ENCODE peak calls at places on chromosomes 1 and 21, in eight cellular contexts. L is heart left ventricle, Q is lower lobe of right lung, Y is fibroblast of lung, P is ovary, N is GM06990, I is sigmoid colon, B is AG10803. S is an unnamed sample.

GRCh38 chr1:79006564-79006963 is at the start of gene ADGRL4:
- DNase-seq in L (peak; percentile 63), Q (peak; percentile 46), Y (peak; percentile 57), P (peak; percentile 18), N (no peak), I (no peak), B (peak; percentile 57), S (no peak)

GRCh38 chr1:92480813-92481597 is 5.7 kb downstream of the GFI1 start:
- DNase-seq in L (no peak), Q (peak; percentile 45), Y (no peak), P (no peak), N (no peak), I (no peak), B (no peak), S (no peak)

GRCh38 chr1:48003741-48004503 is 6.7 kb upstream of the TRABD2B start:
- DNase-seq in L (no peak), Q (no peak), Y (no peak), P (no peak), N (no peak), I (no peak), B (no peak), S (no peak)

GRCh38 chr1:225768662-225769426 is 8.8 kb upstream of the SRP9 start:
- DNase-seq in L (no peak), Q (no peak), Y (no peak), P (peak; percentile 17), N (no peak), I (no peak), B (no peak), S (no peak)

GRCh38 chr1:119462964-119463363 is 44.0 kb upstream of the HSD3B1 start:
- DNase-seq in L (no peak), Q (no peak), Y (no peak), P (no peak), N (no peak), I (no peak), B (no peak), S (no peak)

GRCh38 chr1:153390938-153391710 is at the start of gene S100A8:
- DNase-seq in L (peak; percentile 85), Q (peak; percentile 86), Y (no peak), P (no peak), N (no peak), I (peak; percentile 74), B (no peak), S (peak; percentile 28)

GRCh38 chr1:176853503-176853902 is 311.0 kb downstream of the ASTN1 start:
- DNase-seq in L (peak; percentile 34), Q (no peak), Y (no peak), P (no peak), N (no peak), I (no peak), B (no peak), S (no peak)

GRCh38 chr1:20411196-20411980 is 74.6 kb downstream of the CAMK2N1 start:
- DNase-seq in L (no peak), Q (no peak), Y (peak; percentile 93), P (no peak), N (no peak), I (no peak), B (peak; percentile 92), S (no peak)

GRCh38 chr1:50308883-50309282 is 114.4 kb downstream of the DMRTA2 start:
- DNase-seq in L (peak; percentile 40), Q (no peak), Y (peak; percentile 13), P (no peak), N (no peak), I (no peak), B (peak; percentile 6), S (peak; percentile 32)

GRCh38 chr1:19758227-19758830 is 41.4 kb downstream of the TMCO4 start:
- DNase-seq in L (no peak), Q (no peak), Y (peak; percentile 70), P (no peak), N (no peak), I (no peak), B (peak; percentile 97), S (no peak)

GRCh38 chr21:42655797-42656770 is 2.7 kb downstream of the PDE9A start:
- DNase-seq in L (no peak), Q (no peak), Y (no peak), P (no peak), N (no peak), I (peak; percentile 86), B (no peak), S (no peak)

GRCh38 chr1:10253149-10253548 is 42.8 kb downstream of the KIF1B start:
- DNase-seq in L (no peak), Q (no peak), Y (no peak), P (no peak), N (no peak), I (no peak), B (no peak), S (no peak)

GRCh38 chr1:161420763-161421455 is 53.2 kb upstream of the CFAP126 start:
- DNase-seq in L (no peak), Q (no peak), Y (peak; percentile 2), P (no peak), N (no peak), I (no peak), B (no peak), S (no peak)

GRCh38 chr1:161421456-161421855 is 53.8 kb upstream of the CFAP126 start:
- DNase-seq in L (no peak), Q (no peak), Y (no peak), P (no peak), N (no peak), I (no peak), B (no peak), S (no peak)
- H3K4me3 ChIP-seq in L (no peak overlapping the region), Q (no peak overlapping the region), Y (no peak overlapping the region), P (no peak overlapping the region), N (no peak overlapping the region), I (no peak overlapping the region), B (no peak overlapping the region), S (peak overlapping the region; percentile 49)

GRCh38 chr1:111758373-111758772 is 2.7 kb downstream of the DDX20 start:
- DNase-seq in L (no peak), Q (no peak), Y (no peak), P (no peak), N (no peak), I (no peak), B (no peak), S (no peak)
- TF ChIP-seq CTCF in L (no peak), Q (no peak), Y (peak; percentile 14), P (no peak), N (peak; percentile 7), I (no peak), B (peak; percentile 18), S (peak; percentile 22)

GRCh38 chr1:25676488-25676887 is 59.9 kb downstream of the MAN1C1 start:
- DNase-seq in L (peak; percentile 53), Q (no peak), Y (no peak), P (no peak), N (no peak), I (no peak), B (no peak), S (no peak)
- H3K4me3 ChIP-seq in L (no peak overlapping the region), Q (no peak overlapping the region), Y (no peak overlapping the region), P (no peak overlapping the region), N (no peak overlapping the region), I (no peak overlapping the region), B (no peak overlapping the region), S (no peak overlapping the region)

DNA sequence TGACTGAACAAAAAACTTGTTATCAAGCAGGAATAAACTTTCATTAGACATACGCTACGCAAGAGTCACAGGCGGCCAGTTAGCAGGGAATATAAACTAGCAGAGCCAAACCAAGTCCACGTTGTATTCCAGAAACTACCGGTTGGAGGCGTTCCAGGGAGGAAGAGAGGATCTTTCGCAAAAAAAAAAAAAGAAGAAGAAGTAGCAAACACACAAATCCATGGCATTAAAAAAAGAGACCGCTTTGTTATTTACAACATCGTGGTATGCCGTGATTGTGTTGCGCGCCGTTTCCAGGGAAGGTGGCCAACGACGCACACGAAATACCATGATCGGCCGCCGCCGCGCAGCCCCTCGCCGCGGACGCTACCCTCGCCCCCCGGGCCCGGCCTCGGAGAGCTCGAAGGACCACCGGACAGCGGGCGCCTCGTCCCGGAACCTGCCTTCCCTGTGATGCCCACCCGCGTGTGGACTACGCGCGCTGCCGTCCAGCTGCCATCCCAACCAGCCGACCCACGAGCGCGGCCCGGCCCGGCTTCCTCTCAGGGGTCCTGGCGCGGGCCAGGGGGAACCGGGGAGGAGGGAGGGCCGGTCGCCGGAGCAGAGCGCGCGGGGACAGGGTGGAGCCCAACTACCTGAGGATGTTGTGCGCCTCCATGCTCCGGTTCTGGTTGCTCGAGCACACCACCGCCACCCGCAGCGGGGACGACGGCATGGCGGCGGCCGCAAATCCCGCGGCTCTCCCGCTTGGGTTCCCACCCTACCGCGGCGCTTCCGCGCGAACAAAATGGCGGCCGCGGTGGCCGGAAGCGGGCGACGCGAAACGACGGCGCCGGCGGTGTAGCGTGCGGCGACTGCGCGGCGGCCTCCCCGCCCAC is 581 bp downstream of the SSU72 start:
- DNase-seq in L (peak; percentile 71), Q (peak; percentile 72), Y (peak; percentile 69), P (peak; percentile 60), N (no peak), I (peak; percentile 75), B (peak; percentile 50), S (no peak)
- TF ChIP-seq CTCF in L (no peak), Q (no peak), Y (no peak), P (no peak), N (no peak), I (no peak), B (peak; percentile 2), S (no peak)

DNA sequence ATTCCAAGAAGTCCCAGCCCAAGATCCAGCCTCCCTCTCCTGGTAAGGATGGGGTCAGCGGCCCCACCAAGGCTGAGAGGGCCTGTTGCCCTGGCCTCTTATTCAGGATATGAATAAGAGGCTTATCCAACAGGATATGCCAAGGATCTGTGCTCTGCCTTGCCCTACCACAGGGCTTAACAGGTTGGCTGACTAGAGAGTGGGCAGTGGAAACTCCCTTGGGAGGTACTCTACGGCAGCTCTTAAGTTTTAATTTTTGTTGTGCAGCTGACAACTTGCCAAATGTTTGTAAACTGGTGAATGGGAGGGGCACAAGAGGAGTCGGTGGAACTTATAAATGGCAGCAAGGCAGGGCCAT is 16.5 kb upstream of the PIGV start:
- DNase-seq in L (no peak), Q (no peak), Y (no peak), P (no peak), N (no peak), I (no peak), B (no peak), S (no peak)
- H3K4me3 ChIP-seq in L (no peak overlapping the region), Q (no peak overlapping the region), Y (no peak overlapping the region), P (no peak overlapping the region), N (no peak overlapping the region), I (no peak overlapping the region), B (no peak overlapping the region), S (no peak overlapping the region)

GRCh38 chr1:203137324-203137723 is 9.8 kb downstream of the ADORA1 start:
- DNase-seq in L (no peak), Q (no peak), Y (no peak), P (no peak), N (no peak), I (peak; percentile 2), B (no peak), S (no peak)

GRCh38 chr1:203133969-203134725 is 6.6 kb downstream of the ADORA1 start:
- DNase-seq in L (no peak), Q (no peak), Y (no peak), P (no peak), N (no peak), I (peak; percentile 77), B (peak; percentile 50), S (no peak)

GRCh38 chr1:203140076-203140475 is 12.6 kb downstream of the ADORA1 start:
- DNase-seq in L (no peak), Q (no peak), Y (no peak), P (no peak), N (no peak), I (no peak), B (no peak), S (no peak)

GRCh38 chr1:203135636-203136305 is 8.2 kb downstream of the ADORA1 start:
- DNase-seq in L (no peak), Q (no peak), Y (no peak), P (no peak), N (no peak), I (peak; percentile 38), B (no peak), S (no peak)

GRCh38 chr1:203136409-203137042 is 9.0 kb downstream of the ADORA1 start:
- DNase-seq in L (no peak), Q (no peak), Y (no peak), P (no peak), N (no peak), I (peak; percentile 49), B (no peak), S (no peak)
- TF ChIP-seq CTCF in L (no peak), Q (no peak), Y (no peak), P (no peak), N (no peak), I (no peak), B (no peak), S (no peak)